ENCODE peak calls at places on chromosomes 5 and 9, in five cellular contexts. Q, J, O, F and B are unnamed samples.

GRCh38 chr9:77751341-77752091 is 103.4 kb upstream of the GNA14 start:
- DNase-seq in F (peak), O (no peak), J (peak), Q (peak), B (peak)

GRCh38 chr5:143350341-143350740 is 53.1 kb downstream of the NR3C1 start:
- DNase-seq in J (no peak), Q (no peak), O (no peak), F (no peak), B (no peak)

GRCh38 chr9:121771851-121772599 is 120.6 kb downstream of the DAB2IP start:
- DNase-seq in J (no peak), F (no peak), Q (no peak), O (no peak), B (no peak)

GRCh38 chr9:37503736-37504135 is 18.0 kb downstream of the POLR1E start:
- DNase-seq in Q (no peak), J (no peak), F (peak), O (no peak), B (no peak)

GRCh38 chr5:6868170-6868569 is 154.9 kb downstream of the TENT4A start:
- DNase-seq in J (no peak), Q (no peak), O (no peak), F (no peak), B (no peak)

GRCh38 chr5:123881791-123882244 is 369.8 kb downstream of the CSNK1G3 start:
- DNase-seq in F (peak), Q (no peak), O (no peak), J (no peak), B (no peak)

GRCh38 chr9:3028535-3028934 is 184.6 kb upstream of the PUM3 start:
- DNase-seq in J (no peak), F (no peak), Q (no peak), O (no peak), B (no peak)

GRCh38 chr5:174520420-174521396 is 203.7 kb upstream of the MSX2 start:
- DNase-seq in Q (no peak), F (no peak), O (no peak), J (no peak), B (no peak)